ENCODE peak calls at places on chromosomes 3 and 15, in seven cellular contexts. U is mammary epithelial cell, G is OCI-LY7, A is astrocyte, M is cardiac fibroblast, N is tibial artery, I is bronchial epithelial cell. B is an unnamed sample.
A peak's percentile ranks its signal among the peaks of the same experiment; 100 is the strongest.

GRCh38 chr3:71503525-71504249 is 79.8 kb downstream of the FOXP1 start:
- DNase-seq in I (peak; percentile 87), N (no peak), A (peak; percentile 87), G (no peak), M (peak; percentile 73), U (peak; percentile 77), B (peak; percentile 85)

GRCh38 chr15:61974759-61975158 is 85.5 kb downstream of the VPS13C start:
- DNase-seq in N (no peak), M (peak; percentile 1), G (no peak), U (peak; percentile 16), A (no peak), I (peak; percentile 66), B (no peak)

GRCh38 chr3:66362541-66362941 is 138.3 kb downstream of the LRIG1 start:
- DNase-seq in I (no peak), M (peak; percentile 42), U (no peak), N (no peak), A (peak; percentile 92), G (no peak), B (peak; percentile 82)

GRCh38 chr3:173733029-173733652 is 335.6 kb downstream of the NLGN1 start:
- DNase-seq in I (peak; percentile 43), G (peak; percentile 8), N (no peak), A (no peak), M (peak; percentile 65), U (no peak), B (peak; percentile 65)

GRCh38 chr15:43776101-43776717 is 557 bp downstream of the ELL3 start:
- DNase-seq in G (peak; percentile 98), I (peak; percentile 27), N (peak; percentile 70), U (no peak), A (no peak), M (no peak), B (no peak)

GRCh38 chr15:73924258-73924921 is 1.9 kb upstream of the LOXL1 start:
- DNase-seq in N (peak; percentile 87), I (peak; percentile 75), U (peak; percentile 64), G (no peak), A (peak; percentile 81), M (peak; percentile 91), B (peak; percentile 84)

GRCh38 chr3:155664922-155665695 is 79.8 kb downstream of the PLCH1 start:
- DNase-seq in M (peak; percentile 91), N (peak; percentile 77), U (peak; percentile 69), G (no peak), A (peak; percentile 84), I (peak; percentile 83), B (peak; percentile 96)

GRCh38 chr3:153396581-153396980 is 234.6 kb downstream of the RAP2B start:
- DNase-seq in G (no peak), U (no peak), A (no peak), I (no peak), N (no peak), M (no peak), B (no peak)

GRCh38 chr3:14143271-14143605 is 18.4 kb downstream of the TMEM43 start:
- DNase-seq in G (no peak), I (no peak), N (no peak), U (no peak), M (peak; percentile 48), A (peak; percentile 63), B (peak; percentile 81)

GRCh38 chr15:88615303-88616107 is 5.6 kb upstream of the AEN start:
- DNase-seq in U (no peak), A (no peak), G (no peak), N (no peak), I (no peak), M (no peak), B (no peak)

GRCh38 chr15:25508369-25509002 is 69.7 kb upstream of the UBE3A start:
- DNase-seq in M (peak; percentile 54), U (no peak), I (peak; percentile 38), A (peak; percentile 24), G (peak; percentile 56), N (no peak), B (peak; percentile 62)

GRCh38 chr3:72099331-72100061 is 314.5 kb upstream of the PROK2 start:
- DNase-seq in G (peak; percentile 74), M (no peak), U (no peak), I (no peak), N (no peak), A (no peak), B (no peak)

GRCh38 chr3:184568918-184569829 is 7.6 kb downstream of the EPHB3 start:
- DNase-seq in A (peak; percentile 96), M (peak; percentile 97), N (peak; percentile 89), I (peak; percentile 52), G (no peak), U (peak; percentile 82), B (peak; percentile 99)

GRCh38 chr3:64783200-64783599 is 95.4 kb upstream of the ADAMTS9 start:
- DNase-seq in M (no peak), N (no peak), A (no peak), I (no peak), U (no peak), G (no peak), B (no peak)

GRCh38 chr15:77282333-77282732 is 137.6 kb downstream of the PEAK1 start:
- DNase-seq in N (no peak), U (no peak), I (no peak), M (peak; percentile 71), A (peak; percentile 75), G (no peak), B (peak; percentile 96)

GRCh38 chr3:10707984-10708868 is 107.8 kb upstream of the SLC6A11 start:
- DNase-seq in M (no peak), I (no peak), G (no peak), A (no peak), N (no peak), U (no peak), B (no peak)

GRCh38 chr3:10712121-10712520 is 103.9 kb upstream of the SLC6A11 start:
- DNase-seq in G (no peak), U (no peak), M (no peak), I (no peak), N (no peak), A (no peak), B (no peak)

GRCh38 chr3:10707089-10707983 is 108.7 kb upstream of the SLC6A11 start:
- DNase-seq in U (no peak), N (no peak), M (no peak), A (no peak), G (no peak), I (no peak), B (no peak)

GRCh38 chr3:10706156-10707088 is 109.6 kb upstream of the SLC6A11 start:
- DNase-seq in I (no peak), N (no peak), A (no peak), U (no peak), G (peak; percentile 14), M (no peak), B (no peak)

DNA sequence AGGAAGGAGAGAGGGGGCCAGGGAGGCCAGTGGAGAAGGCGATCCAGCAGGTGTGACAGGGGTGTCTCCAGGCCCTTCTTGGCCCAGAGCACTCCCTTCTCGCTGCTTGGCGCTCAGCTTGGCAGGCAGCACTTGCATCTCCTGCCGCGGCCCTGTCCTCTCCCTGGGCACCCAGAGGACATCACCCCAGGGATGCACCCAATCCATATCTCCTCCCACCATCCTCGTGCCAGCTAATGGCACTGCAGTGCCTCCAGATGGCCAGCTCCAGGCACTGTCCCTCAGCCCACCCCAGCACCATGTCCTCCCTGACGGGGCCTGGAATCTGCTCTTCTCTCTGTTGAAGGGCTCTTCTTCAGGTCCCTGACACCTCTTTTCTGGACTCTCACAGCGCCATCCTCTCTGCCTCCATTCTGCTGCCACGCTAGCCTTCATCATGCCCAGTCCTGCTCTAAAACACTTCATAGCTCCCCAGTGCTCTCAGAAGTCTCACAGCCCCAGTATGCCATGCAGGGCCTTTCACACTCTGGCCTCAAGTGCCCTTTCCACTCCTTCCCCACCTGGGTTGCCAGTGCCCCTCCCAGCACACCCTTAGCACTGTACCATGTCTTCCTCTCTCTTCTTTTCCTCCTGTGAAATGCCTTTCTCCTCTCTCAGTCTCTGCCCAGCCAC is 106.8 kb upstream of the SLC6A11 start:
- DNase-seq in U (no peak), I (no peak), G (no peak), M (no peak), A (no peak), N (no peak), B (no peak)
- TF ChIP-seq CTCF in U (no peak), I (no peak), G (no peak), M (no peak), A (no peak), N (no peak), B (no peak)

GRCh38 chr15:45522179-45522930 is at the start of gene SLC30A4:
- DNase-seq in I (no peak), M (peak; percentile 70), U (peak; percentile 49), A (peak; percentile 42), N (peak; percentile 83), G (peak; percentile 57), B (peak; percentile 47)
- TF ChIP-seq CTCF in I (peak; percentile 33), M (no peak), U (no peak), A (peak; percentile 13), N (peak; percentile 37), G (peak; percentile 63), B (peak; percentile 21)

DNA sequence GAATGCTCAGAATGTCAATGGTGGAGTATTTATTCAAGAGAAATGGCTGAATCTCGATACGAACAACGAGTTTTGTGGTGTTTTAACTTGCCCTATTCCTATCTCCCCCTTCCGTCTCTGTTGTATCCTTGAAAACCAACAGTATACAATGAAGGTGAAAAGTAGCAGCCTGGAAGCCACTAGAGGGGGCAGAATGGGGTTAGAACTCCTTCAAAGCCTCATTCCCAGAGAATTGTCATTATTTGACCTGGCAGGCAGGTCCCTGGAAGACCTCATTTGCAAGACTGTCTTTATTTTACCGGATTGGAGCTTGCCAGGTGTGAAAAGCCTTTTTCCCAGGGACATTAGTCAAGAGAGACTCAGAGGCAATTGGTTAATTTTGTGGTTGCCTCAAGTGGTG is 139.4 kb downstream of the LRRC28 start:
- DNase-seq in I (no peak), A (no peak), M (no peak), G (no peak), N (no peak), U (no peak), B (no peak)
- TF ChIP-seq CTCF in I (no peak), A (no peak), M (no peak), G (peak; percentile 19), N (no peak), U (no peak), B (no peak)

DNA sequence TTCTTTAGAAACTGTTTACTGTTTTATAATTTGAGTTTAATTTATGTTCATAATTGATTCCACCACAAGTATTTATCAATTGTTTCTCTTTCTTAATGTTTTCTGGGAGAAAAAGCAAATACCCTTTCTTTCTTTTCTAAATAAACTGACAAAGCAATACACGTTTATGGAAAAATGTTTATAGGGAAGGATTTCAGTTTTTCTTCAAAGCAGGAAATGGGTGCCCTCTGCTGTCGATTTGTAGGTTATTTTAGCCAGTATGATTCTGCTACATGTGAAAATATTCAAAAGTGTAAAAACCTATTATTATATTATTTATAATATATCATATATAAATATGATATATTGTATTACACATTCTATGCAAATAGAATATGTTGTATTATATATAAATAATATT is 921.0 kb upstream of the ROBO1 start:
- DNase-seq in G (no peak), U (no peak), A (peak; percentile 3), M (peak; percentile 58), N (no peak), I (peak; percentile 32), B (no peak)
- TF ChIP-seq CTCF in G (no peak), U (no peak), A (peak; percentile 37), M (peak; percentile 35), N (peak; percentile 15), I (no peak), B (no peak)

B was measured in AG10803.